ENCODE peak calls at places on chromosome 12, in five cellular contexts. D is heart left ventricle, B is IMR-90, N is cardiac muscle cell, R is SK-N-SH. H is an unnamed sample.
A peak's percentile ranks its signal among the peaks of the same experiment; 100 is the strongest.

GRCh38 chr12:51884676-51885229 is 3.1 kb upstream of the ANKRD33 start:
- DNase-seq in N (no peak), R (no peak), D (no peak), B (peak; percentile 67), H (no peak)

GRCh38 chr12:77120695-77121094 is 55.3 kb upstream of the E2F7 start:
- DNase-seq in B (peak; percentile 65), D (no peak), R (no peak), N (no peak), H (no peak)

GRCh38 chr12:28023156-28023887 is 50.8 kb upstream of the PTHLH start:
- DNase-seq in B (peak; percentile 95), D (no peak), N (no peak), R (no peak), H (no peak)

GRCh38 chr12:86697916-86698315 is 441.7 kb upstream of the MGAT4C start:
- DNase-seq in N (no peak), B (no peak), D (no peak), R (no peak), H (no peak)

GRCh38 chr12:87259405-87259804 is 769.8 kb downstream of the C12orf50 start:
- DNase-seq in D (no peak), R (no peak), B (peak; percentile 37), N (no peak), H (no peak)

GRCh38 chr12:120231316-120232011 is 30.6 kb upstream of the RPLP0 start:
- DNase-seq in R (no peak), B (peak; percentile 97), N (no peak), D (peak; percentile 82), H (no peak)

GRCh38 chr12:4355843-4356327 is 23.6 kb downstream of the FGF23 start:
- DNase-seq in B (peak; percentile 8), N (peak; percentile 46), D (no peak), R (peak; percentile 39), H (no peak)

GRCh38 chr12:104944252-104944651 is 13.8 kb downstream of the SLC41A2 start:
- DNase-seq in N (no peak), D (no peak), R (no peak), B (no peak), H (no peak)

GRCh38 chr12:48163150-48163747 is 5.9 kb upstream of the ASB8 start:
- DNase-seq in D (no peak), B (no peak), R (no peak), N (no peak), H (no peak)

GRCh38 chr12:129870796-129871195 is 33.0 kb downstream of the TMEM132D start:
- DNase-seq in R (no peak), B (no peak), N (no peak), D (no peak), H (no peak)

GRCh38 chr12:59929091-59929490 is 333.3 kb downstream of the SLC16A7 start:
- DNase-seq in R (no peak), N (no peak), B (peak; percentile 18), D (no peak), H (no peak)

GRCh38 chr12:55957106-55957859 is 8.6 kb downstream of the PMEL start:
- DNase-seq in D (no peak), B (no peak), N (no peak), R (no peak), H (no peak)

GRCh38 chr12:25975179-25975578 is 16.7 kb downstream of the RASSF8 start:
- DNase-seq in R (no peak), N (no peak), D (no peak), B (no peak), H (no peak)

GRCh38 chr12:25971675-25972035 is 13.2 kb downstream of the RASSF8 start:
- DNase-seq in N (no peak), R (no peak), D (no peak), B (no peak), H (no peak)

GRCh38 chr12:25970082-25970481 is 11.6 kb downstream of the RASSF8 start:
- DNase-seq in B (no peak), D (no peak), R (no peak), N (no peak), H (no peak)

GRCh38 chr12:25972783-25973182 is 14.3 kb downstream of the RASSF8 start:
- DNase-seq in N (no peak), D (no peak), R (no peak), B (peak; percentile 79), H (no peak)

DNA sequence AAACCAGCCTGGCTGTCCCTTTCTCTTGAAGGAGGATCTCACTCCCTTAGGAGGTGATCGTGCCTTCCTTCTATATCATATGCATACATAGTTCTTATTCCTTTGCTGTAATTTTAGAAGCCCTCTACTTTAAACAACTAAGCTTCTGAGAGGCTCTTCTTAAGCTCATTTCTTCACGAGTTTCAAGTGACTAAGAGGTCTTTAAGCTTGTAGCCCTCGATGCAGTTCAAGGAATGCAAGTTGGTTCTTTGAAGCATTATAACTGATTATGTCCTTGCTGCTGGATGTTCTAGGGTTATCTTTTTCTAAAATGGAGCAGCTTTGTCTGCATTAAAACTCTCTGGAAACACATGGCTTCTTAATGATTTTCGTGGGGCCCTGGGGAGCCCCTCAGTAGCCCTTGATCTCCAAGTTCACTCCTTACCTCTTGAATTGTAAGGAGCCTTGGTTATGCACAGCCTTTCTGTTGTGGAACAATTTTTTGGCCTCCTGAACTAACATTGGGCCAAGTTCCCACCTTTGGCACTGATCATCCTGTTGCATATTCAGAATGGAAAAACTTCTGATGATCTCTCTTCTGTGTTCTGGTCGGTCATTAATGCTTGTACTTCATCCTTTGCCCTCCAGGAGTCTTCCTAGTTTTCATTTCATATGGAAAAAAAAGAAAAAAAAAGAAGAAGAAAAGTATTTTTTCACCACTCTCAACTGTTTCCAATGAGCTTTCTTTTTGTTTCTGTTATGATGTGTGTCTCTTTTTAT is 12.6 kb downstream of the RASSF8 start:
- DNase-seq in N (no peak), B (no peak), R (no peak), D (no peak), H (no peak)
- TF ChIP-seq CTCF in N (peak; percentile 31), B (peak; percentile 29), R (peak; percentile 46), D (no peak), H (no peak)

DNA sequence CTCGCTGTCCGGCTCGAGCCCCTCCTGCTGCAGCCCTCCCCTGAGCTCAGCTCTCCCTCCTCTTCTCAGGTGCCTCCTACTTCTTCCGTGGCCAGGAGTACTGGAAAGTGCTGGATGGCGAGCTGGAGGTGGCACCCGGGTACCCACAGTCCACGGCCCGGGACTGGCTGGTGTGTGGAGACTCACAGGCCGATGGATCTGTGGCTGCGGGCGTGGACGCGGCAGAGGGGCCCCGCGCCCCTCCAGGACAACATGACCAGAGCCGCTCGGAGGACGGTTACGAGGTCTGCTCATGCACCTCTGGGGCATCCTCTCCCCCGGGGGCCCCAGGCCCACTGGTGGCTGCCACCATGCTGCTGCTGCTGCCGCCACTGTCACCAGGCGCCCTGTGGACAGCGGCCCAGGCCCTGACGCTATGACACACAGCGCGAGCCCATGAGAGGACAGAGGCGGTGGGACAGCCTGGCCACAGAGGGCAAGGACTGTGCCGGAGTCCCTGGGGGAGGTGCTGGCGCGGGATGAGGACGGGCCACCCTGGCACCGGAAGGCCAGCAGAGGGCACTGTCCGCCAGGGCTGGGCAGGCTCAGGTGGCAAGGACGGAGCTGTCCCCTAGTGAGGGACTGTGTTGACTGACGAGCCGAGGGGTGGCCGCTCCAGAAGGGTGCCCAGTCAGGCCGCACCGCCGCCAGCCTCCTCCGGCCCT is 22.8 kb downstream of the MMP17 start:
- DNase-seq in N (no peak), D (peak; percentile 60), R (no peak), B (no peak), H (no peak)
- H3K27me3 ChIP-seq in N (no peaks in the 10 kb centered on the region), D (peaks cover 6% of the 10 kb centered on the region), R (no peaks in the 10 kb centered on the region), B (peaks cover 8% of the 10 kb centered on the region), H (no peaks in the 10 kb centered on the region)

GRCh38 chr12:53062977-53063707 is 13.3 kb downstream of the TNS2 start:
- DNase-seq in R (peak; percentile 6), B (no peak), N (no peak), D (no peak), H (peak; percentile 59)

GRCh38 chr12:53060064-53060720 is 10.3 kb downstream of the TNS2 start:
- DNase-seq in B (no peak), N (no peak), D (no peak), R (no peak), H (no peak)

GRCh38 chr12:53060721-53061276 is 10.9 kb downstream of the TNS2 start:
- DNase-seq in B (no peak), N (no peak), D (no peak), R (no peak), H (no peak)

GRCh38 chr12:53062011-53062961 is 12.4 kb downstream of the TNS2 start:
- DNase-seq in D (no peak), R (no peak), B (no peak), N (no peak), H (no peak)

GRCh38 chr12:53061404-53062010 is 11.6 kb downstream of the TNS2 start:
- DNase-seq in N (no peak), R (no peak), D (no peak), B (no peak), H (no peak)
- TF ChIP-seq CTCF in N (peak; percentile 22), R (no peak), D (no peak), B (no peak), H (no peak)

DNA sequence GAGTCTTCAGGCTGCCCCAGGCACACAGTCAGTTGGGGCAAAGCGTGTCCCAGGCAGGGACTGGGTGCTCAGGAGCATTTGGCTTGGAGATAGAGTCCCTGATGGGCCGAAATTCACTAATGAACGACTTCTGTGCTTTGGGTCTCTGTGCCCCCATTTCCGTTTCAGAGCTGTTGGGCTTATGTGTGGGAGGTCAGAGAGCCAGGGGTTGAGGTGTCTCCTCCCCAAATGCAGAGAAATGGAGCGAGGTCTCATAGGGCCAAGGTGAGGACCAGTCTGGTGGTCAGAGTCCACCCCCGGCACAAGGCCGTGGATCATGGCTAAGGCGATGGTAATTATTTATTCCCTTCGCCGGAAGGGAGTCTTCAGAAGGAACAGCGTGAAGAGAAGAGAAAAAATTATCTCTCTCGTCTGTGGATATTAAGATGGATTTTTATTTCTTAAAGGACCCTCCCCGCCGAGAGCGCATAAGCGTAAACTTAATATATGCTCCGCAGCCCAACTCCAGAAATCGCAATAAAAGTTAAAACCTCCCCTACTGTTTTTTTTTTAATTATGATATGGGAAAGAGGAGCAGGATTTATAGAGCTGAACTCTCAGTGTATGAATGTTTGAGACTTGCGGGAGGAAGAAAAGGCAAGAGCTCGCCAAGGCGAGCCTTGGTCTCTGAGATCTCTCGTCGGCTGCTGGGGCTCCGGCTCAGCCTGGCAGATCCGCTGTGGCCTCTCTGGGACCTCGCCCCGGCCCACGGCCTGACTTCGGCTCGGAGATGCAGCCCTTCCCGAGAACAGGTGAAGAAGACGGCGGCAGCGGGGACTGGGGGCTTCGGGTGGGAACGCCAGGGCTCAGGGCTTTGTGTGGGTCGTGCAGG is 6.3 kb upstream of the HOXC9 start:
- DNase-seq in B (no peak), D (no peak), R (no peak), N (no peak), H (no peak)
- H3K27me3 ChIP-seq in B (peaks cover 98% of the 10 kb centered on the region), D (peaks cover 85% of the 10 kb centered on the region), R (peaks cover 88% of the 10 kb centered on the region), N (peaks cover 100% of the 10 kb centered on the region), H (peaks cover 69% of the 10 kb centered on the region)

H was measured in right atrium auricular region.